ENCODE peak calls at places on chromosome 10, in seven cellular contexts. T is GM23248, Y is PC-3, I is HCT116, B is hepatocyte, H is MM.1S, W is OCI-LY7. J is an unnamed sample. For H3K9me2, the result is how much of the 10 kb centered on the place peaks cover.

GRCh38 chr10:11782793-11783557 is 40.2 kb upstream of the PROSER2 start:
- DNase-seq in I (peak), T (peak), W (peak), H (peak), Y (peak), B (peak), J (peak)

GRCh38 chr10:11095374-11095785 is 77.7 kb downstream of the CELF2 start:
- DNase-seq in H (no peak), W (no peak), I (no peak), B (no peak), Y (no peak), T (no peak), J (peak)

GRCh38 chr10:44668336-44668735 is 242.8 kb upstream of the TMEM72 start:
- DNase-seq in B (no peak), T (no peak), I (no peak), H (peak), W (no peak), Y (no peak), J (no peak)

GRCh38 chr10:79313911-79314439 is 33.3 kb upstream of the PPIF start:
- DNase-seq in T (no peak), W (no peak), B (no peak), H (no peak), I (no peak), Y (no peak), J (no peak)

GRCh38 chr10:33306756-33307519 is 27.5 kb downstream of the NRP1 start:
- DNase-seq in B (peak), W (no peak), H (no peak), Y (peak), I (no peak), T (peak), J (no peak)

GRCh38 chr10:69577268-69578232 is 4.3 kb upstream of the NEUROG3 start:
- DNase-seq in W (no peak), Y (no peak), T (no peak), I (no peak), H (no peak), B (no peak), J (peak)

GRCh38 chr10:51524041-51524440 is 175.4 kb downstream of the CSTF2T start:
- DNase-seq in W (no peak), B (no peak), I (no peak), Y (peak), H (no peak), T (peak), J (no peak)

GRCh38 chr10:323651-324293 is 188.5 kb downstream of the ZMYND11 start:
- DNase-seq in I (peak), B (peak), W (no peak), Y (peak), T (peak), H (no peak), J (no peak)

GRCh38 chr10:114470956-114471905 is 66.9 kb upstream of the AFAP1L2 start:
- DNase-seq in Y (peak), W (peak), T (peak), H (peak), B (peak), I (peak), J (peak)

GRCh38 chr10:107847620-107848019 is 683.1 kb upstream of the SORCS1 start:
- DNase-seq in Y (no peak), W (no peak), I (no peak), B (no peak), T (no peak), H (peak), J (no peak)

GRCh38 chr10:14409247-14409646 is 78.5 kb upstream of the FRMD4A start:
- DNase-seq in I (no peak), W (no peak), Y (no peak), B (no peak), T (no peak), H (peak), J (no peak)

GRCh38 chr10:31034041-31034918 is 2.6 kb upstream of the ZNF438 start:
- DNase-seq in W (no peak), T (peak), I (no peak), H (peak), Y (peak), B (peak), J (no peak)

GRCh38 chr10:49642311-49642710 is 28.5 kb downstream of the CHAT start:
- DNase-seq in I (no peak), H (no peak), B (no peak), Y (no peak), T (no peak), W (no peak), J (no peak)

GRCh38 chr10:100714566-100714950 is 30.8 kb upstream of the PAX2 start:
- DNase-seq in I (no peak), H (no peak), W (no peak), Y (no peak), T (no peak), B (no peak), J (no peak)

GRCh38 chr10:100713859-100714565 is 31.4 kb upstream of the PAX2 start:
- DNase-seq in Y (no peak), W (no peak), T (no peak), B (no peak), I (no peak), H (no peak), J (peak)

GRCh38 chr10:100715101-100715444 is 30.3 kb upstream of the PAX2 start:
- DNase-seq in Y (no peak), W (no peak), T (no peak), B (no peak), I (no peak), H (no peak), J (peak)

GRCh38 chr10:100717166-100717565 is 28.2 kb upstream of the PAX2 start:
- DNase-seq in I (no peak), T (no peak), W (no peak), Y (no peak), B (no peak), H (no peak), J (no peak)

DNA sequence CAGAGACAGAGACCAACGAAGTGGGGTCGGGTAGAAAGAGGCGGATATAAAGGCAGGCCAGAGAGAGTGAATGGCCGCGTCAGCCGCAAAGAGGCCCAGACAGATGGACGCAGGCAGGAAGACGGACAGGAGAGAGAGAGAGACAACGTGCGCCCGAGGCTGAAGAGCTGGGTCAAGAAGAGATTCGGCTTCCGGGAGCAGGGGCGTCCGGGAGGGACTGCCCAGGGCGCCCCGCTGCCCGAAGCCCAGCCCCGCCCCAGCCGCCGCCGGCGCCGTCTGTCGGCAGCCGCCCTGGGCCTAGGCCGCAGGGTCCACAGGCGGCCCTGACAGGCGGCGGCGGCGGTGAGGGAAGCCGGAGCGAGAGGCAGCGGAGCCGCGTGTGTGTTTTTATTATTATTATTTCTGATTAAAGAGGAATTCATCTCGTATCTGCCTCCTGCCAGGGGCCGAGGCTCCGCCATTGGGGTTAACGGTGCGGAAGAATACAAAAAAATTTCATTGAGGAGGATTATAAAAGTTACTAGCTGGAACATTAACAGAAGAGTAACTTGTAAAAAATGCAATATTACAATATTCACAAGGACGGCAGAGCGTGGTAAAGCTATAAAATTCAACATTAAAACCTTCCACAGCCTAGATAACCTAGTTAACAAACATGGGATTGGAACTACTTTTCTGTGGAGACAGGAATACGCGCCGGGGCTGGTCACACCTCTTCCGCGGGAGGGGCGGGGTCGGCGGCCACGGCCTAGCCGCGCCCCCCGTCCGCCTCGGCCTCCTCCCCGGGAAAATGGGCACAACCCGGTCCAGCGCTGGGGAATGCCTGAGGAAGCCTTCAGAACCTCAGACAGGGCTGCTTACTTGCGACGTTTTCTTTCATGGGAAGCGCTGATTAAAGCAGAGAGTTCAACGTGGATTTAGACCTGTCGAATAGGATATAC is 29.7 kb upstream of the PAX2 start:
- DNase-seq in W (no peak), I (no peak), H (no peak), Y (no peak), T (no peak), B (no peak), J (peak)
- H3K4me2 ChIP-seq in W (no peak), I (no peak), H (no peak), Y (no peak), T (no peak), B (peak), J (peak)

DNA sequence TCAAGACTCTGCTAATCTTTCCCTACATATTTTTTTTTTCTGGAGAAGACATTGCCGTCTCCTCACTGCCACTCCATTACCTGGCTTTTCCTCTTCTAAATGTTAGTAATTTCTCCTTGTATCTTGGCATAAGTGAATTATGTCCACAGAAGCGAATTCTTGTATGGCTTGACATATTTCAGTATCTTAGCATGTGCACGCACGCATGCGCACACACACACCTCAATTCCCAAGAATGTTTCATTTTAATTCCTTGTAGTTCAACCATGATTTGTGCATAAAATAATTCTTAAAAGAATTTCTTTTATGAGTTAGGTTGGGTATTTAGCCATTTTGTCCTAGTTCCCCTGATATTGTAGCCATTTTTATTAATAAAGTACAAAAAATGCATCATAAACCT is 301.2 kb upstream of the MYO3A start:
- DNase-seq in B (no peak), I (no peak), T (no peak), Y (no peak), W (no peak), H (no peak), J (no peak)
- H3K9me2 ChIP-seq in B (under half), I (under half), T (under half), Y (under half), W (under half), H (under half), J (under half)

GRCh38 chr10:27388761-27389399 is 115.2 kb upstream of the RAB18 start:
- DNase-seq in I (no peak), T (peak), H (no peak), W (no peak), Y (no peak), B (no peak), J (no peak)
- H3K4me2 ChIP-seq in I (no peak), T (no peak), H (no peak), W (no peak), Y (no peak), B (no peak), J (no peak)

GRCh38 chr10:17563452-17563851 is 53.7 kb downstream of the HACD1 start:
- DNase-seq in B (no peak), I (no peak), T (no peak), H (no peak), Y (no peak), W (no peak), J (peak)
- H3K9me2 ChIP-seq in B (under half), I (under half), T (under half), H (under half), Y (under half), W (under half), J (under half)

GRCh38 chr10:97571622-97572021 is 957 bp upstream of the ANKRD2 start:
- DNase-seq in W (no peak), Y (peak), B (peak), T (no peak), H (no peak), I (no peak), J (no peak)
- H3K4me2 ChIP-seq in W (no peak), Y (peak), B (peak), T (no peak), H (no peak), I (peak), J (no peak)

GRCh38 chr10:6142644-6143043 is 53.8 kb downstream of the RBM17 start:
- DNase-seq in B (no peak), H (no peak), I (no peak), T (no peak), W (no peak), Y (no peak), J (no peak)
- H3K9me2 ChIP-seq in B (under half), H (under half), I (under half), T (under half), W (under half), Y (under half), J (under half)

GRCh38 chr10:84356951-84357350 is 28.6 kb downstream of the CCSER2 start:
- DNase-seq in I (no peak), B (no peak), T (no peak), W (no peak), Y (no peak), H (no peak), J (no peak)

GRCh38 chr10:84365339-84365881 is 37.0 kb downstream of the CCSER2 start:
- DNase-seq in B (no peak), I (no peak), T (no peak), H (no peak), Y (no peak), W (no peak), J (no peak)

GRCh38 chr10:84363434-84363833 is 35.0 kb downstream of the CCSER2 start:
- DNase-seq in B (no peak), H (no peak), W (no peak), I (no peak), Y (no peak), T (no peak), J (no peak)

GRCh38 chr10:84358743-84359142 is 30.4 kb downstream of the CCSER2 start:
- DNase-seq in W (no peak), B (no peak), H (no peak), I (no peak), T (no peak), Y (no peak), J (no peak)

GRCh38 chr10:84360634-84361365 is 32.4 kb downstream of the CCSER2 start:
- DNase-seq in H (no peak), W (no peak), B (no peak), T (peak), I (no peak), Y (no peak), J (peak)
- H3K4me2 ChIP-seq in H (no peak), W (no peak), B (peak), T (peak), I (no peak), Y (no peak), J (no peak)

J was measured in GM23338.